ENCODE peak calls at places on chromosome 10, in ten cellular contexts. H, V, R, X, G, M, P, D, T and C are unnamed samples.

GRCh38 chr10:63264852-63265617 is 131.9 kb downstream of the NRBF2 start:
- DNase-seq in X (peak), M (peak), G (no peak), T (peak), V (no peak), R (no peak), P (peak), H (peak), D (no peak), C (no peak)

GRCh38 chr10:27664464-27664863 is 81.2 kb downstream of the MKX start:
- DNase-seq in T (no peak), X (no peak), R (no peak), D (no peak), P (no peak), V (no peak), G (no peak), M (no peak), H (no peak), C (no peak)

GRCh38 chr10:115845958-115846357 is 427.0 kb downstream of the GFRA1 start:
- DNase-seq in R (no peak), V (no peak), X (no peak), T (no peak), G (no peak), H (no peak), M (no peak), P (no peak), D (no peak), C (no peak)

GRCh38 chr10:13162013-13162364 is 631 bp downstream of the MCM10 start:
- DNase-seq in X (no peak), G (no peak), P (no peak), M (peak), D (no peak), R (no peak), V (no peak), T (no peak), H (no peak), C (no peak)

GRCh38 chr10:117266400-117266799 is 25.5 kb downstream of the SLC18A2 start:
- DNase-seq in D (no peak), H (no peak), X (no peak), M (no peak), G (no peak), V (no peak), T (no peak), R (no peak), P (no peak), C (no peak)

GRCh38 chr10:33113111-33113856 is 155.3 kb upstream of the ITGB1 start:
- DNase-seq in X (no peak), H (no peak), P (no peak), G (no peak), M (peak), D (no peak), T (no peak), V (no peak), R (no peak), C (no peak)

GRCh38 chr10:58508316-58508715 is 4.4 kb upstream of the BICC1 start:
- DNase-seq in R (no peak), G (no peak), M (peak), V (no peak), P (peak), T (no peak), X (no peak), D (no peak), H (no peak), C (no peak)

GRCh38 chr10:97640868-97641811 is 669 bp downstream of the PI4K2A start:
- DNase-seq in D (peak), M (peak), V (no peak), T (peak), R (peak), P (no peak), X (no peak), G (peak), H (peak), C (no peak)

GRCh38 chr10:97401455-97401919 is 347 bp upstream of the RRP12 start:
- DNase-seq in D (no peak), V (no peak), X (no peak), T (no peak), M (no peak), H (no peak), P (no peak), G (no peak), R (no peak), C (no peak)

GRCh38 chr10:4691776-4692175 is 134.2 kb upstream of the AKR1E2 start:
- DNase-seq in D (no peak), P (peak), H (no peak), M (peak), V (no peak), G (no peak), T (peak), X (no peak), R (no peak), C (no peak)

GRCh38 chr10:79065091-79065551 is 3.6 kb upstream of the ZMIZ1 start:
- DNase-seq in G (peak), H (no peak), R (peak), X (no peak), D (no peak), V (no peak), T (no peak), P (no peak), M (no peak), C (no peak)

GRCh38 chr10:121007264-121007663 is 156.1 kb downstream of the WDR11 start:
- DNase-seq in M (no peak), X (no peak), H (no peak), T (no peak), R (no peak), D (no peak), G (no peak), V (no peak), P (no peak), C (no peak)

GRCh38 chr10:133393401-133394063 is 425 bp upstream of the MTG1 start:
- DNase-seq in G (peak), M (no peak), X (no peak), H (no peak), V (no peak), R (no peak), T (no peak), P (no peak), D (no peak), C (no peak)

GRCh38 chr10:30387646-30388243 is 38.7 kb upstream of the MTPAP start:
- DNase-seq in H (no peak), V (peak), P (peak), R (no peak), D (no peak), X (peak), G (no peak), T (peak), M (peak), C (no peak)

DNA sequence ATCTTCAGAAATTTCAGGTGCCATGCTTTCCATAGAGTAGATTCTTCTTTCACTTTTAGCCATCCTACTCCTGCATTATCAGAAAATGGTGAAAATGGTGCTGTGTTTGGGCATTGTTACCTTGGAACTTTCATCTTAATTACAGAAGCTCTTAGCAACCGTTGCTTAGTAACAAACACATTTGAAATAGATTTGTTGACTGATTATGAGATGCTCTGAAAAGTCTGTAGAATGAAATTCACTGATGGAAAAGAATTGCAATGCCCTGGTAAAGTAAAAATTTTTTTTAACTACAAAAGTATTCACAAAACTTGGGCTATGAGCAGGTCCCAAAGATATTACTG is 249.3 kb upstream of the NEBL start:
- DNase-seq in X (no peak), D (no peak), T (no peak), H (no peak), V (no peak), G (no peak), P (no peak), M (no peak), R (no peak), C (no peak)
- H3K27ac ChIP-seq in X (no peak), D (no peak), T (no peak), H (no peak), V (no peak), G (no peak), P (no peak), M (no peak), R (no peak), C (peak)

GRCh38 chr10:87658383-87658795 is 1.3 kb upstream of the PAPSS2 start:
- DNase-seq in X (no peak), R (no peak), M (peak), H (no peak), D (no peak), P (peak), G (no peak), T (no peak), V (no peak), C (no peak)

GRCh38 chr10:87657370-87657769 is 2.3 kb upstream of the PAPSS2 start:
- DNase-seq in R (no peak), M (peak), X (peak), D (peak), T (no peak), V (no peak), H (no peak), G (no peak), P (peak), C (no peak)

GRCh38 chr10:87654212-87654611 is 5.5 kb upstream of the PAPSS2 start:
- DNase-seq in X (no peak), H (no peak), D (no peak), P (peak), V (no peak), G (no peak), M (no peak), R (no peak), T (no peak), C (no peak)

GRCh38 chr10:87658858-87659555 is 671 bp upstream of the PAPSS2 start:
- DNase-seq in R (no peak), V (no peak), M (no peak), D (no peak), T (no peak), H (no peak), G (no peak), X (no peak), P (no peak), C (no peak)

DNA sequence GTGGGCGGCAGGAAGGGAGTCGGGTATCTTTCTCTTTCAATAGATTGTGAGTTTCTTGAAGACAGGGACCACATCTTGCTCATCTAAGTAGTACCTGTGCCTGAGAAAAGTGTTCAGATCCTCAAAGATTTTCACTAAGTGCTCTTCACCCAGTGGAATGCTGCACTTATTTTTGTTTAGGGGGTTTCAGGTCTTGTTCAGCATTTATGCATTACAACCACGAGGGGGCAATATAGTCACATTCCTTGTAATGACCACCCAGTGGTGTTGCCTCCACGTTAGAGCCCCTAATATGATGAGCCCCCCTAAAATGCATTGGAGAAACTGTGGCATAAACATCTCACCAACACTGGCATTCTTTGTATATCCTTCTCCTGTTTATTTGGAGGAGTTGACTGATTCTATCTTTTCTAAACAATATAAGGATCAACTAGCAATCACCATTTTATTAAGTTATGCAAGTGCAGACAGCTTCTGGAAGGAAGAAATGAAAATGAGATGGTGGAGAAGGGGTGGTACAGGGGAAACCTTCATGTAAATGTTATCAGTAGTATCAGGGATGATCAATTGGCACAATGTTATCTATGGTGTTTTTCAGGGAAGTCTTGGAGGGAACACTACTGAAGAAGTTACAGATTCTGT is 3.1 kb upstream of the PAPSS2 start:
- DNase-seq in D (peak), R (no peak), H (no peak), P (peak), V (no peak), T (peak), G (no peak), X (no peak), M (peak), C (no peak)
- H3K27ac ChIP-seq in D (peak), R (no peak), H (no peak), P (no peak), V (no peak), T (no peak), G (no peak), X (no peak), M (no peak), C (no peak)

GRCh38 chr10:114174462-114175190 is 623 bp upstream of the CCDC186 start:
- DNase-seq in H (peak), D (no peak), M (peak), T (peak), R (peak), V (no peak), P (no peak), G (peak), X (peak), C (no peak)

GRCh38 chr10:114172776-114173555 is 1.0 kb downstream of the CCDC186 start:
- DNase-seq in R (no peak), P (no peak), T (peak), G (no peak), D (no peak), M (peak), X (no peak), V (no peak), H (no peak), C (no peak)

GRCh38 chr10:114173680-114174461 is at the start of gene CCDC186:
- DNase-seq in X (peak), D (peak), T (peak), H (peak), M (peak), R (peak), V (peak), G (peak), P (peak), C (peak)

GRCh38 chr10:114175667-114176066 is 1.7 kb upstream of the CCDC186 start:
- DNase-seq in H (no peak), V (no peak), D (no peak), G (no peak), R (no peak), X (no peak), T (no peak), P (no peak), M (no peak), C (no peak)

DNA sequence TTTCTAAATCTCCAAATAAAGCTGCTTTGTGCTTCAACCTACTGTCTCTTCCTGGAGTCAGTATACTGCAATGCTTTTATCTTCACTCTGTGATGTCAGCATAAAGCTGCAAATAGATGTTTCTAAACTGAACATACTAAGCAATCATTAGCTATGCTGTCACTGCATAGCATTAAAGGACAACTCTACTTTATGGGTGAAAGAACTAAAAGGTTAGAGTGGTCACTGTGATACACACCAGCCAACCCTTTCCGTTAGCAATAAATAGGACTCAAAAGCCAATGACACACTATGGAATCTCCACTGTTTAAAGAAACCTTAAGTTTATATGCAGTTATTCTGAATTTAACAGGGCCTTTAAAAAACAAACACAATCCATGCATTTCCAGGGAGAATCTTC is 1.8 kb downstream of the CCDC186 start:
- DNase-seq in X (no peak), D (no peak), R (no peak), T (no peak), V (no peak), M (peak), P (no peak), G (no peak), H (no peak), C (no peak)
- H3K27ac ChIP-seq in X (peak), D (peak), R (no peak), T (no peak), V (no peak), M (peak), P (no peak), G (peak), H (peak), C (no peak)

GRCh38 chr10:76177945-76178344 is 746.5 kb downstream of the LRMDA start:
- DNase-seq in T (no peak), D (no peak), V (no peak), X (no peak), P (no peak), R (no peak), G (no peak), M (no peak), H (no peak), C (no peak)
- H3K27ac ChIP-seq in T (no peak), D (no peak), V (no peak), X (no peak), P (no peak), R (no peak), G (no peak), M (no peak), H (no peak), C (no peak)

GRCh38 chr10:31700222-31700621 is 228.4 kb downstream of the ARHGAP12 start:
- DNase-seq in D (no peak), P (no peak), H (peak), G (no peak), R (no peak), T (no peak), X (no peak), M (no peak), V (no peak), C (no peak)
- H3K27ac ChIP-seq in D (peak), P (no peak), H (peak), G (peak), R (no peak), T (no peak), X (no peak), M (no peak), V (no peak), C (peak)

GRCh38 chr10:86670290-86670811 is 2.0 kb downstream of the LDB3 start:
- DNase-seq in T (no peak), M (no peak), D (no peak), G (no peak), V (no peak), R (no peak), H (peak), P (no peak), X (no peak), C (no peak)

GRCh38 chr10:86670876-86671275 is 2.6 kb downstream of the LDB3 start:
- DNase-seq in D (no peak), P (no peak), G (no peak), H (no peak), R (no peak), T (no peak), X (no peak), M (no peak), V (no peak), C (no peak)

GRCh38 chr10:86666538-86666937 is 1.8 kb upstream of the LDB3 start:
- DNase-seq in M (no peak), H (no peak), V (no peak), T (no peak), G (no peak), D (no peak), R (peak), X (no peak), P (no peak), C (peak)

GRCh38 chr10:86667421-86668181 is 710 bp upstream of the LDB3 start:
- DNase-seq in M (no peak), H (peak), X (no peak), G (no peak), V (no peak), R (no peak), P (no peak), T (no peak), D (no peak), C (no peak)

DNA sequence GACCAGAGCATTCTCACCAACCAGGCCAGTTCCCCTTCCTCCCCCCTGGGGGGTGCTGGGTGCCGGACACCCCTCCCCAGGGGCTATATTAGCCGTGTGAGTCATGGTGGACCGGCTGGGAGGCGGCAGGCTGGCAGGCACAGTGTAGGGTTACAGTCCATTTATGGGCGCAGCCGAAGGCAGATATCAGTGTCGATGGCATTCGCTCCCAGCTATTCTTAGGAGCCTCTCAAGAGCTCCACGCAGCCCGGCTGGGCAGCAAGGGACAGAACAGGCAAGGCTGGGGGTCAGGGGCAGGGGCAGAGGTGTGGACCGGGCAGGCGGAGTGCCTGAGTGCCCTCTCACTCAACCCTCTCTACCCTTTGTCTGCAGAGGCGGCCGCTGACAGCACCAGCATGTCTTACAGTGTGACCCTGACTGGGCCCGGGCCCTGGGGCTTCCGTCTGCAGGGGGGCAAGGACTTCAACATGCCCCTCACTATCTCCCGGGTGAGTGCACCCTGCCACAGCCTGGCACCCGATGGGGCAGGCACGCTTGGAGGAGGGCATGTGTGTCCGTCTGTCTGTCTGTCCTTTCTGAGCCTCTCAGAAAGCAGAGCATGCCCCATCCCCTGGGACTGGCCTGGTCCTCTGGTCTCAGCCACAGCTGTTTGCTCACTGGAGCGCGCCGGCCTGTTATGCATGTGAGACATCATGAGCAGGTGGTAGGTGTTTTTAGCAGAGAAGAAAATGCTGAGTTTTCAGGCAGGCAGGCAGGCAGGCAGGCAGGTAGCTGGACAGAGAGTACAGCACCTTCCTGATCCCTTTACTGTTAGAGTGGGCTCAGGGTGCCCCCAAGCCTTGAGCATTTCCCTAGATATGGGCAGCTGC is at the start of gene LDB3:
- DNase-seq in H (peak), P (peak), X (peak), M (no peak), T (peak), D (peak), R (no peak), V (no peak), G (no peak), C (no peak)
- H3K27ac ChIP-seq in H (peak), P (no peak), X (peak), M (no peak), T (no peak), D (peak), R (no peak), V (no peak), G (peak), C (peak)

GRCh38 chr10:119343001-119343601 is 135.7 kb downstream of the GRK5 start:
- DNase-seq in D (no peak), X (no peak), M (no peak), H (no peak), R (no peak), P (no peak), T (no peak), G (no peak), V (no peak), C (no peak)

GRCh38 chr10:119339099-119339498 is 131.7 kb downstream of the GRK5 start:
- DNase-seq in D (no peak), G (no peak), H (no peak), T (no peak), V (no peak), M (no peak), X (no peak), R (no peak), P (no peak), C (no peak)

GRCh38 chr10:119340893-119341235 is 133.5 kb downstream of the GRK5 start:
- DNase-seq in R (no peak), M (no peak), G (no peak), V (no peak), H (no peak), T (no peak), X (no peak), D (no peak), P (no peak), C (no peak)

GRCh38 chr10:119342017-119342734 is 134.8 kb downstream of the GRK5 start:
- DNase-seq in X (no peak), T (no peak), V (no peak), D (peak), G (no peak), R (no peak), P (no peak), M (peak), H (peak), C (no peak)

GRCh38 chr10:119341236-119342016 is 134.1 kb downstream of the GRK5 start:
- DNase-seq in P (peak), T (peak), X (no peak), D (peak), V (no peak), M (peak), R (no peak), H (no peak), G (no peak), C (no peak)
- H3K27ac ChIP-seq in P (no peak), T (no peak), X (no peak), D (peak), V (no peak), M (no peak), R (no peak), H (peak), G (no peak), C (no peak)